ENCODE peak calls at places on chromosomes 7 and 10, in six cellular contexts. Z, Y, U, S, K and T are unnamed samples.

GRCh38 chr10:44801383-44802327 is 109.5 kb upstream of the TMEM72 start:
- DNase-seq in Z (peak; percentile 96), S (peak; percentile 91), Y (no peak), K (peak; percentile 92), U (no peak), T (peak; percentile 86)

GRCh38 chr10:43781480-43782361 is 133.0 kb upstream of the ZNF32 start:
- DNase-seq in S (no peak), Z (no peak), U (no peak), K (no peak), Y (no peak), T (no peak)

GRCh38 chr7:87148332-87148955 is 3.8 kb upstream of the DMTF1 start:
- DNase-seq in Z (peak; percentile 67), S (no peak), U (peak; percentile 46), K (peak; percentile 66), Y (peak; percentile 42), T (no peak)

GRCh38 chr7:36208406-36208805 is 55.4 kb downstream of the EEPD1 start:
- DNase-seq in U (no peak), K (no peak), Y (no peak), Z (no peak), S (no peak), T (no peak)

GRCh38 chr10:132946806-132947530 is 4.6 kb upstream of the CFAP46 start:
- DNase-seq in S (no peak), K (no peak), U (no peak), Z (no peak), Y (no peak), T (no peak)

GRCh38 chr10:87092861-87093460 is 1.7 kb downstream of the GLUD1 start:
- DNase-seq in Y (no peak), U (peak; percentile 54), K (peak; percentile 46), Z (peak; percentile 49), S (no peak), T (no peak)

GRCh38 chr10:89078729-89079672 is 88.4 kb downstream of the FAS start:
- DNase-seq in U (no peak), Z (no peak), K (no peak), S (no peak), Y (no peak), T (no peak)

GRCh38 chr10:61721431-61721830 is 58.7 kb downstream of the CABCOCO1 start:
- DNase-seq in U (no peak), S (no peak), Z (no peak), K (no peak), Y (no peak), T (no peak)

GRCh38 chr10:59358576-59358975 is 3.8 kb downstream of the FAM13C start:
- DNase-seq in S (no peak), U (no peak), Z (no peak), K (no peak), Y (no peak), T (no peak)

GRCh38 chr10:75356484-75356883 is 45.1 kb downstream of the ZNF503 start:
- DNase-seq in K (no peak), S (peak; percentile 17), Z (no peak), Y (no peak), U (no peak), T (no peak)

GRCh38 chr7:96778263-96778662 is 68.6 kb upstream of the SEM1 start:
- DNase-seq in S (no peak), K (no peak), U (peak; percentile 2), Y (no peak), Z (no peak), T (no peak)

GRCh38 chr7:88111136-88111748 is 108.6 kb downstream of the SRI start:
- DNase-seq in Y (peak; percentile 45), Z (peak; percentile 73), K (peak; percentile 65), U (peak; percentile 49), S (no peak), T (no peak)

GRCh38 chr7:108093903-108094302 is 36.3 kb downstream of the LAMB4 start:
- DNase-seq in Y (no peak), Z (peak; percentile 68), S (no peak), K (peak; percentile 15), U (no peak), T (no peak)

GRCh38 chr10:117004238-117004626 is 755 bp downstream of the SHTN1 start:
- DNase-seq in Y (peak; percentile 47), K (no peak), Z (no peak), S (no peak), U (no peak), T (no peak)

GRCh38 chr7:49166441-49166840 is 242.1 kb downstream of the CDC14C start:
- DNase-seq in Z (no peak), Y (no peak), S (no peak), K (no peak), U (peak; percentile 40), T (no peak)

GRCh38 chr10:49368256-49368655 is 27.6 kb downstream of the DRGX start:
- DNase-seq in Z (no peak), K (no peak), U (no peak), S (no peak), Y (no peak), T (no peak)

GRCh38 chr10:68537796-68538195 is 10.5 kb upstream of the SLC25A16 start:
- DNase-seq in K (no peak), S (no peak), Y (no peak), Z (no peak), U (no peak), T (no peak)

GRCh38 chr7:128833148-128833938 is 3.1 kb downstream of the FLNC start:
- DNase-seq in U (no peak), Z (peak; percentile 91), Y (no peak), S (peak; percentile 89), K (peak; percentile 98), T (peak; percentile 62)
- H3K4me3 ChIP-seq in U (no peak overlapping the region), Z (peak overlapping the region; percentile 82), Y (no peak overlapping the region), S (peak overlapping the region; percentile 58), K (peak overlapping the region; percentile 54), T (no peak overlapping the region)

GRCh38 chr7:98170944-98171343 is 40.3 kb upstream of the BHLHA15 start:
- DNase-seq in Y (no peak), Z (no peak), U (no peak), S (no peak), K (no peak), T (no peak)

GRCh38 chr7:98168904-98169621 is 42.2 kb upstream of the BHLHA15 start:
- DNase-seq in Y (no peak), U (no peak), S (no peak), Z (no peak), K (no peak), T (no peak)

GRCh38 chr7:98174334-98175259 is 36.6 kb upstream of the BHLHA15 start:
- DNase-seq in K (no peak), U (no peak), Y (no peak), S (no peak), Z (no peak), T (no peak)

GRCh38 chr7:98168181-98168903 is 42.9 kb upstream of the BHLHA15 start:
- DNase-seq in Z (peak; percentile 72), S (no peak), K (peak; percentile 67), Y (peak; percentile 61), U (peak; percentile 64), T (peak; percentile 84)

DNA sequence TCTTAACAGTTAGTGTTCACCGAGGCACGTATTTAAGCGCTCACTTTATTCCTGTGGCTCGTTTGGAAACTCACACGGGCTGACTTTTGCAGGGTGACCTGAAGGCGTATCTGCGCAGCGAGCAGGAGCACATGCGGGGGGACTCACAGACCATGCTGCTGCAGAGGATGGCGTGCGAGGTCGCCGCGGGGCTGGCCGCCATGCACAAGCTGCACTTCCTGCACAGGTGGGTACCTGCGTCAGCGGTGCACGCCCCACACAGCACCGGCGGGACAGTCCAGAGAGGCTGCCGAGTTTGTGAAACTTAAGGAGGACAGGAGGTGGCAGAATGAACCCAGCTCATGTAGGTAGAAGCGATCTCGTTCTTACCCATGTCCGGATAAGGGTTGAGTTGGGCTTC is 39.8 kb upstream of the BHLHA15 start:
- DNase-seq in U (no peak), K (no peak), Z (no peak), Y (no peak), S (no peak), T (no peak)
- H3K4me1 ChIP-seq in U (no peaks in the 10 kb centered on the region), K (no peaks in the 10 kb centered on the region), Z (no peaks in the 10 kb centered on the region), Y (peaks cover 3% of the 10 kb centered on the region), S (no peaks in the 10 kb centered on the region), T (peaks cover 5% of the 10 kb centered on the region)

DNA sequence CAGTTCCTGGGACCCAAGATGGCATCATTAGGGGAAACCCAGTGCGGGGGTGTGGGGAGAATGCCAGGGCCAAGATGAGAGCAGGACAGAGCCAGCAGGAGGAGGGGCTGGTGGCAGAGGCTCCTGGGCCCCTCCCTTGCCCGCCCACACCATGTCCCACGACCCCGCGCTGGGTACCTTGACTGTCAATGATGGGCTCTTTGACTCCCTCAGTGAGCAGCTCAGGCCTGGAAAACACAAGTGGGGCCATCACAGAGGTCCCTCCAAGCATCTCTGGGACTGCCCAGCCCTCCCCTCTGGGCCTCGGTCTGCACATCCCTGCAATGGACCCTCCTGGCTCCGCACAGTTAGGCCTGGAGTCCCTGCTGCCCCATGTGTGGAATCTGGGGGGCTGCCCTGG is 75.4 kb downstream of the RABGEF1 start:
- DNase-seq in Z (no peak), S (no peak), Y (no peak), K (no peak), U (no peak), T (no peak)
- TF ChIP-seq CTCF in Z (no peak), S (no peak), Y (no peak), K (no peak), U (no peak), T (no peak)

DNA sequence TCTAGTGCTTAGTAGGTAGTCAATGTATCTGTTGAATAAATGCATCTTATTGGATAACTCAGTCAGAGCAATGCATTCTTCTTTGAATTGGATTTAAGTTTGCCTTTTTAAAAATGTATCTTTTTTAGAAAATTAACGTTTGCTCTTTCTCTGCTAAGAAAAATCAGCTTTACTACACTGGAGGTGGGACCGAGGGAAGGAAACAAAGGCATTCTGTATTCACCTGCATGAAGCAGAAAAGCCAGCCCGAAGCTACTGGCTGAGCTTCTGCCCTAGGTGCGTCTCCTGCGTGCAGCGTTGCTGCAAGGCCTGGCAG is 22.2 kb upstream of the ITGB1 start:
- DNase-seq in Z (no peak), U (no peak), S (no peak), Y (no peak), K (no peak), T (no peak)
- H3K4me3 ChIP-seq in Z (peak overlapping the region; percentile 29), U (peak overlapping the region; percentile 63), S (peak overlapping the region; percentile 63), Y (peak overlapping the region; percentile 49), K (no peak overlapping the region), T (no peak overlapping the region)

GRCh38 chr7:2639151-2639993 is 7.6 kb downstream of the TTYH3 start:
- DNase-seq in Z (no peak), Y (no peak), K (no peak), S (no peak), U (no peak), T (no peak)
- H3K4me1 ChIP-seq in Z (peaks cover 58% of the 10 kb centered on the region), Y (peaks cover 95% of the 10 kb centered on the region), K (peaks cover 39% of the 10 kb centered on the region), S (peaks cover 87% of the 10 kb centered on the region), U (peaks cover 48% of the 10 kb centered on the region), T (peaks cover 14% of the 10 kb centered on the region)